ENCODE peak calls at places on chromosomes 16 and 17, in five cellular contexts. I is CD4-positive, alpha-beta T cell; C is GM23338; Y is naive B cell; F is right lobe of liver. E is an unnamed sample.

GRCh38 chr16:84922351-84923135 is 88.8 kb downstream of the ZDHHC7 start:
- DNase-seq in Y (no peak), I (no peak), C (no peak), F (peak; percentile 37), E (no peak)

GRCh38 chr17:74153821-74154430 is 49.6 kb upstream of the RPL38 start:
- DNase-seq in C (no peak), Y (no peak), F (no peak), I (no peak), E (no peak)

GRCh38 chr17:56119191-56119590 is 34.1 kb upstream of the ANKFN1 start:
- DNase-seq in F (no peak), C (no peak), I (no peak), Y (no peak), E (no peak)

GRCh38 chr16:67089101-67089500 is 20.6 kb upstream of the PHAF1 start:
- DNase-seq in I (no peak), F (no peak), C (no peak), Y (no peak), E (no peak)

GRCh38 chr17:45425125-45425983 is 7.3 kb downstream of the ARHGAP27 start:
- DNase-seq in Y (no peak), C (peak; percentile 93), F (peak; percentile 74), I (no peak), E (no peak)

GRCh38 chr17:36597229-36597628 is 4.2 kb upstream of the MRM1 start:
- DNase-seq in I (no peak), F (no peak), C (no peak), Y (no peak), E (no peak)

GRCh38 chr16:89431616-89432015 is 58.7 kb downstream of the ANKRD11 start:
- DNase-seq in Y (no peak), C (no peak), F (no peak), I (no peak), E (no peak)

GRCh38 chr17:45381001-45381400 is 51.7 kb downstream of the ARHGAP27 start:
- DNase-seq in I (no peak), F (no peak), C (no peak), Y (no peak), E (no peak)

GRCh38 chr17:37743612-37743874 is 1.3 kb downstream of the HNF1B start:
- DNase-seq in C (no peak), I (no peak), Y (peak; percentile 16), F (peak; percentile 78), E (no peak)

GRCh38 chr16:12120331-12120981 is 143.9 kb downstream of the SNX29 start:
- DNase-seq in C (no peak), Y (peak; percentile 46), F (no peak), I (no peak), E (no peak)

GRCh38 chr17:52157603-52158449 is 688 bp downstream of the CA10 start:
- DNase-seq in Y (no peak), C (peak; percentile 60), I (no peak), F (peak; percentile 16), E (no peak)

GRCh38 chr17:28247671-28248556 is 71.1 kb upstream of the TMEM97 start:
- DNase-seq in F (no peak), C (peak; percentile 48), Y (no peak), I (no peak), E (no peak)

GRCh38 chr17:77035526-77035925 is 105.2 kb upstream of the SEC14L1 start:
- DNase-seq in I (no peak), Y (no peak), F (no peak), C (no peak), E (no peak)

GRCh38 chr17:79944251-79944812 is 91.3 kb downstream of the TBC1D16 start:
- DNase-seq in Y (no peak), F (peak; percentile 13), C (no peak), I (no peak), E (no peak)

GRCh38 chr16:49972280-49972679 is 52.7 kb upstream of the CNEP1R1 start:
- DNase-seq in C (no peak), Y (no peak), F (no peak), I (no peak), E (no peak)

GRCh38 chr17:80939151-80940145 is 52.2 kb upstream of the CHMP6 start:
- DNase-seq in Y (no peak), C (no peak), F (no peak), I (no peak), E (no peak)

GRCh38 chr16:57999971-58000705 is at the start of gene ZNF319:
- DNase-seq in Y (peak; percentile 24), F (peak; percentile 33), I (peak; percentile 18), C (peak; percentile 44), E (no peak)

GRCh38 chr17:49210158-49211029 is at the start of the genes ABI3 and GNGT2:
- DNase-seq in Y (peak; percentile 74), C (peak; percentile 59), F (peak; percentile 57), I (peak; percentile 52), E (peak; percentile 44)

GRCh38 chr17:9522074-9522473 is 53.5 kb downstream of the STX8 start:
- DNase-seq in I (no peak), C (peak; percentile 72), F (no peak), Y (no peak), E (no peak)

GRCh38 chr17:41211845-41212466 is 14.5 kb upstream of the KRTAP9-2 start:
- DNase-seq in C (no peak), Y (peak; percentile 3), F (no peak), I (no peak), E (no peak)

GRCh38 chr17:40058151-40058784 is 4.1 kb upstream of the MED24 start:
- DNase-seq in Y (no peak), F (no peak), C (no peak), I (no peak), E (no peak)

GRCh38 chr16:83113811-83114210 is 487.0 kb downstream of the CDH13 start:
- DNase-seq in I (no peak), F (no peak), Y (no peak), C (no peak), E (no peak)

E was measured in T follicular helper cell.